ENCODE peak calls at places on chromosomes 5 and 9, in nine cellular contexts. H is right atrium auricular region, E is heart right ventricle, U is ovary, S is esophagus muscularis mucosa, J is upper lobe of left lung, Q is cardiac muscle cell, Z is body of pancreas, C is suprapubic skin. I is an unnamed sample. For H3K4me1, the result is how much of the 10 kb centered on the place peaks cover.

GRCh38 chr9:91858670-91859030 is 91.4 kb downstream of the ROR2 start:
- DNase-seq in U (no peak), C (no peak), S (no peak), E (no peak), J (no peak), H (no peak), Z (no peak), Q (no peak), I (no peak)

GRCh38 chr5:173010021-173010420 is 26.4 kb downstream of the ATP6V0E1 start:
- DNase-seq in U (no peak), S (no peak), H (no peak), E (no peak), C (no peak), Z (no peak), Q (no peak), J (no peak), I (no peak)

GRCh38 chr5:126508251-126508961 is 85.2 kb downstream of the GRAMD2B start:
- DNase-seq in U (no peak), H (no peak), C (no peak), E (no peak), Q (no peak), J (no peak), S (no peak), Z (no peak), I (no peak)

GRCh38 chr5:155522540-155522939 is 509.0 kb downstream of the KIF4B start:
- DNase-seq in U (no peak), S (no peak), E (no peak), H (no peak), J (no peak), C (no peak), Z (no peak), Q (no peak), I (no peak)

GRCh38 chr9:88781500-88782391 is 209.5 kb upstream of the S1PR3 start:
- DNase-seq in J (no peak), Z (peak), S (peak), E (peak), H (peak), Q (peak), C (no peak), U (peak), I (peak)

GRCh38 chr5:167504276-167504675 is 787.2 kb upstream of the WWC1 start:
- DNase-seq in E (no peak), Q (no peak), H (no peak), U (no peak), Z (no peak), C (no peak), J (no peak), S (no peak), I (no peak)

GRCh38 chr5:168328804-168329203 is 37.4 kb downstream of the WWC1 start:
- DNase-seq in E (no peak), J (no peak), H (no peak), S (no peak), U (no peak), Q (no peak), Z (peak), C (no peak), I (no peak)

GRCh38 chr5:105057893-105058292 is 1495.3 kb upstream of the NUDT12 start:
- DNase-seq in Q (no peak), H (no peak), S (no peak), E (no peak), U (no peak), J (peak), C (no peak), Z (no peak), I (no peak)

GRCh38 chr5:67020231-67020630 is 176.4 kb downstream of the CD180 start:
- DNase-seq in H (no peak), S (no peak), J (no peak), U (no peak), E (no peak), Z (no peak), C (no peak), Q (no peak), I (no peak)

GRCh38 chr9:133048595-133048994 is 13.2 kb upstream of the CEL start:
- DNase-seq in U (no peak), J (no peak), Q (peak), S (no peak), Z (peak), C (no peak), E (no peak), H (no peak), I (peak)

GRCh38 chr5:32713396-32714381 is 2.6 kb downstream of the NPR3 start:
- DNase-seq in H (no peak), S (no peak), Q (peak), C (no peak), J (peak), U (no peak), E (peak), Z (peak), I (peak)

GRCh38 chr5:67144183-67144639 is 52.4 kb downstream of the CD180 start:
- DNase-seq in C (no peak), Q (no peak), H (no peak), J (no peak), S (no peak), Z (no peak), E (no peak), U (no peak), I (no peak)

GRCh38 chr9:133003671-133004090 is 25.2 kb downstream of the GFI1B start:
- DNase-seq in Q (no peak), Z (no peak), E (no peak), H (no peak), C (no peak), U (no peak), S (no peak), J (no peak), I (no peak)

GRCh38 chr9:137486141-137486490 is 27.0 kb upstream of the NSMF start:
- DNase-seq in U (no peak), Z (no peak), E (no peak), C (no peak), J (peak), Q (no peak), S (no peak), H (no peak), I (no peak)

GRCh38 chr5:65672787-65673186 is 48.0 kb downstream of the SHLD3 start:
- DNase-seq in S (no peak), Q (peak), E (no peak), J (no peak), C (no peak), H (no peak), Z (no peak), U (no peak), I (no peak)

GRCh38 chr5:181223041-181223728 is at the start of gene TRIM41:
- DNase-seq in Z (peak), J (peak), E (peak), Q (peak), S (peak), U (peak), H (peak), C (peak), I (peak)

GRCh38 chr9:99115947-99116543 is 11.1 kb downstream of the TGFBR1 start:
- DNase-seq in Z (no peak), S (no peak), J (no peak), C (no peak), E (no peak), U (no peak), H (no peak), Q (no peak), I (no peak)

GRCh38 chr9:99112750-99113417 is 8.0 kb downstream of the TGFBR1 start:
- DNase-seq in Z (no peak), S (no peak), E (no peak), J (no peak), C (no peak), U (no peak), Q (no peak), H (no peak), I (no peak)

GRCh38 chr9:99113418-99114048 is 8.6 kb downstream of the TGFBR1 start:
- DNase-seq in E (no peak), C (no peak), J (no peak), Z (no peak), Q (peak), S (no peak), U (no peak), H (no peak), I (no peak)

GRCh38 chr9:99114846-99115500 is 10.1 kb downstream of the TGFBR1 start:
- DNase-seq in Z (no peak), J (no peak), Q (no peak), C (no peak), H (no peak), S (no peak), U (no peak), E (no peak), I (no peak)

DNA sequence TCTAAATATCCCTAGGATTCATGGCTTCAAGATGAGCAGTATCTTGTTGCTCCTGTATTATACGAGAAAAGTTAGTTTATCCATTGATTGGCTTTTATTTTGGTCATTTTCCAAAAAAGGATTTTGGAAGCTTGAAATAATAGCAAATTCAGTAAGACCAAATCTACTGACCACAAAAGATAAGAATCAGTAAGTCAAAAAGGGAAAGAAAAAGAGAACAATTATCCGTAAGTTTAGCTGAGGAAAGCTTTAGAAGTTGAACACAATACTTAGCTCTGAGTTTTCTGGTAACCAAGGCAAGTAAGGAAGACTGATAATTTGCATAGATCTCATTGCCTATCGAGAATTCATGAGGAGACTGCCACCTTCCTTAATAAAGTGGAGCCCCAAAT is 9.1 kb downstream of the TGFBR1 start:
- DNase-seq in U (no peak), E (no peak), S (no peak), Q (no peak), C (no peak), H (no peak), Z (no peak), J (no peak), I (no peak)
- H3K4me1 ChIP-seq in U (under half), E (under half), S (under half), Q (under half), C (under half), H (under half), Z (under half), J (under half), I (under half)

DNA sequence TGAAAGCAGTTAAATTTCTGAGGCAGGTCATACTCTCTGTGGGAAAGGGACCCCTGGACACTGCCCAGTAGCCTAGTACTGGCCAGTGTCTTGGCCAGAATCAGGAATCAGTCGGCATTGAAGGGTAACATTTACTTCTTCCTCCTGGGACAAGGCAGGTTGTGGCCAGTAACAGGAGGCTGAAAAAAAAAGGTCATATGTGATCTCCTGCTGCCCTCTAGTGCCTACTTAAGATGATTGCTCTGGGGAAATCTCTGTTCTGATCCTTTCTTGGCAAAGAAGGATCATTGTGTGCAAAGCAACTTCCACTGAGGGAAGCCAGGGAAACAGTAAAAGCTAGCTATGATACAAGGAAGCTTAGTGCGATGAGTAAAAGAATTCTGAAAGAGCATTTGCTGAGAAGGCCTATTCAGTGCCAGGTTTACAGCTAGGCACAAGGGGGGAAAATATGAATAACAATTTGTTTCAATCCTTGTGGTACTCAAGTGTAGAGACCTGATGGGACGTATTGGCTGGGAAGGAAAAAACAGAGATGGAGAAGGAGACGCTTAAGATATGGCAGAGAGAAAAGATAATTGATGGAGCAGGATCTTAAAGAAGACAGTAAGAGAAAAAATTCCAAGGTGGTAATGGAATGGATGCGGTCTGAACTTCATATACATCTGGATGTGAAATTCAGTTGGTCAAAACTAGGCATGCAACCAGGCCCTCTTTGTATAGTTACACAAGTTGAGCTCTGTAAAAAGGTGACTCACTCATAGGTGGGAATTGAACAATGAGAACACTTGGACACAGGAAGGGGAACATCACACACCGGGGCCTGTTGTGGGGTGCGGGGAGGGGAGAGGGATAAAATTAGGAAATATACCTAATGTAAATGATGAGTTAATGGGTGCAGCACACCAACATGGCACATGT is 25.8 kb upstream of the TRIM32 start:
- DNase-seq in Z (peak), U (no peak), S (no peak), J (no peak), H (no peak), C (no peak), Q (peak), E (no peak), I (peak)
- TF ChIP-seq CTCF in Z (peak), U (peak), S (peak), J (peak), H (peak), C (peak), Q (peak), E (peak), I (peak)

GRCh38 chr9:68779558-68780376 is 74.7 kb downstream of the PIP5K1B start:
- DNase-seq in U (peak), Q (peak), Z (peak), S (peak), E (peak), C (peak), H (peak), J (peak), I (peak)
- H3K4me1 ChIP-seq in U (under half), Q (under half), Z (under half), S (under half), E (half or more), C (under half), H (under half), J (under half), I (half or more)

DNA sequence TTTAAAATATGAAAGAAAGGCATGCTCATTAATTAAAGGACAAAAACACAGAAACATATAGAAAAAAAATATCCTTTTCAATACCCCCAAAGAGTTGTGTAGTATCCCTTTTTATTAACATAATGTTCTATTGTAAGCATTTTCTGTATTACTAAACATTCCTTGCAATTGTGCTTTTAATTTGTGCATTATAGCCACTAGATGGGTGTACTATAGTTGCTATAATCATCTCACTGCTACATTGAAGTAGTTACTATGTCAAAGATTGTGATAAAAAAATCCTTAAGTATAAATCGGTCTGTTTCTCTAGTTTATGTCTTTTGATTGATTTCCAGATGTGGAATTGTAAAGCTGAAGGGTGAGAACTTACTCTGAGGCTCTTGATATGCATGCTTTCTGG is 21.4 kb downstream of the FREM1 start:
- DNase-seq in S (no peak), Z (no peak), H (no peak), J (no peak), C (no peak), Q (peak), U (no peak), E (no peak), I (no peak)
- TF ChIP-seq CTCF in S (no peak), Z (no peak), H (no peak), J (no peak), C (no peak), Q (no peak), U (no peak), E (no peak), I (no peak)

GRCh38 chr9:87517732-87518131 is 20.1 kb downstream of the DAPK1 start:
- DNase-seq in U (no peak), J (no peak), H (no peak), E (no peak), S (no peak), Z (no peak), Q (no peak), C (no peak), I (no peak)

GRCh38 chr9:87515086-87515485 is 17.4 kb downstream of the DAPK1 start:
- DNase-seq in S (no peak), U (no peak), H (no peak), E (no peak), J (no peak), Z (no peak), Q (peak), C (no peak), I (no peak)

GRCh38 chr9:87515588-87516221 is 18.0 kb downstream of the DAPK1 start:
- DNase-seq in Q (no peak), S (no peak), J (no peak), C (no peak), E (no peak), U (no peak), Z (no peak), H (no peak), I (no peak)

GRCh38 chr9:87516931-87517300 is 19.2 kb downstream of the DAPK1 start:
- DNase-seq in C (no peak), E (no peak), S (peak), Z (no peak), U (no peak), H (no peak), J (no peak), Q (no peak), I (no peak)

GRCh38 chr9:87516222-87516930 is 18.7 kb downstream of the DAPK1 start:
- DNase-seq in H (peak), Q (peak), U (peak), Z (peak), S (no peak), E (peak), J (no peak), C (peak), I (peak)
- H3K4me1 ChIP-seq in H (under half), Q (under half), U (under half), Z (under half), S (under half), E (under half), J (under half), C (under half), I (under half)

DNA sequence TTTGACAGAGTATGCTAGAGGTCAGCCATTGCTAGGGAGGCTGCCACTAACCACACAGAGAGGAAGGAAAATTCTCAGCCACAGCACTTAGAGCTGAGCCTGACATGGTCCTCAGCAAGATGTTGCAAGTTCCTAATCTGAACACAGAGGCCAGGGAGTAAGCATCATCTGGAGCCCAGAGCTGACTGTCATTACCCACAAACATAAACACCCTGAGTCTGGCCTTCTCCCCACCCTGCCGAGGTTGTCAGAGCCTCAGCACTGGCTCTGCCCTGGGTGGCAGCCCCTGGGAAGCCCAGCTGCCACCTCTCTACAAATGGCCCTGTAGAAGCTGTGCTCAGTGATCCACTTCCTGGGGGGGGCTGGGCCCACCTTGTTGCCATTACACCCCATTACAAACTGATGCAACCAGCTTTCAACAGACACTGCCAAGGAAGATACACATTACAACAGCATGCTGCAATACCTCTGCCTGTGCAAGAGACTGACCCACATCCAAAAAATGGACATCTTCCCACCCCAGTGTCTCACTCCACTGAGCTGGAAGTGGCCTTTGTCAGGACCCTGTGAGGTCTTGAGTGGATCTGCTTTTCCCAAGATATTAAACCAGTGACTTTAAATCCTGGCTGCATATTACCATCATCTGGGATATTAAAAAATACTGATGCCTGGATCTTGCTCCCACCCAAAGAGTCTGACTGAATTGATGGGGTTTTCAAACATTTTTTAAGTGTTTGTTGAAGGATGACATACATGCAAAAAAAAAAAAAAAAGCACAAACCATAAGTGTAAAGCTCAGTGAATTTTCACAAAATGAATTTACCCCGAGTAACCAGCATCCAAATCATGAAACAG is 33.0 kb downstream of the IRF1 start:
- DNase-seq in Z (no peak), S (no peak), H (no peak), Q (peak), J (peak), U (no peak), E (no peak), C (peak), I (peak)
- TF ChIP-seq CTCF in Z (no peak), S (no peak), H (no peak), Q (no peak), J (no peak), U (no peak), E (no peak), C (no peak), I (no peak)